ENCODE peak calls at places on chromosomes 5 and 9, in nine cellular contexts. J, S, C, G, E, Y, Z, X and U are unnamed samples.

GRCh38 chr9:94867281-94867841 is 140.9 kb downstream of the AOPEP start:
- ATAC-seq in J (peak), S (peak), C (peak), G (no peak), E (no peak), Y (no peak), Z (peak), X (peak), U (peak)

GRCh38 chr5:132103969-132104391 is 30.4 kb downstream of the CSF2 start:
- ATAC-seq in J (no peak), S (peak), C (no peak), G (peak), E (peak), Y (peak), Z (no peak), X (peak), U (no peak)

GRCh38 chr5:74954919-74955318 is 88.7 kb upstream of the FAM169A start:
- ATAC-seq in J (no peak), S (no peak), C (peak), G (no peak), E (no peak), Y (no peak), Z (peak), X (no peak), U (no peak)

GRCh38 chr5:158796812-158797497 is 302.8 kb downstream of the EBF1 start:
- ATAC-seq in J (no peak), S (peak), C (no peak), G (no peak), E (no peak), Y (no peak), Z (no peak), X (no peak), U (peak)

GRCh38 chr9:90393355-90394152 is 249.1 kb downstream of the DIRAS2 start:
- ATAC-seq in J (no peak), S (peak), C (peak), G (no peak), E (no peak), Y (no peak), Z (peak), X (no peak), U (no peak)

GRCh38 chr9:92962846-92963245 is 15.5 kb downstream of the FGD3 start:
- ATAC-seq in J (no peak), S (no peak), C (no peak), G (no peak), E (no peak), Y (no peak), Z (no peak), X (no peak), U (no peak)

GRCh38 chr5:73451218-73452130 is 2.9 kb upstream of the FOXD1 start:
- ATAC-seq in J (peak), S (peak), C (peak), G (no peak), E (peak), Y (peak), Z (peak), X (peak), U (peak)

GRCh38 chr5:156479864-156480263 is 152.9 kb downstream of the SGCD start:
- ATAC-seq in J (no peak), S (no peak), C (no peak), G (peak), E (peak), Y (peak), Z (no peak), X (no peak), U (peak)

GRCh38 chr5:54753034-54753433 is 232.4 kb downstream of the ESM1 start:
- ATAC-seq in J (peak), S (no peak), C (no peak), G (peak), E (peak), Y (peak), Z (no peak), X (no peak), U (no peak)

GRCh38 chr5:87099246-87099914 is 168.3 kb upstream of the RASA1 start:
- ATAC-seq in J (no peak), S (no peak), C (no peak), G (no peak), E (no peak), Y (no peak), Z (no peak), X (no peak), U (no peak)

GRCh38 chr5:126877011-126877410 is 100.1 kb downstream of the LMNB1 start:
- ATAC-seq in J (no peak), S (no peak), C (no peak), G (no peak), E (no peak), Y (no peak), Z (no peak), X (no peak), U (no peak)

GRCh38 chr5:138663009-138663408 is 87.8 kb upstream of the HSPA9 start:
- ATAC-seq in J (no peak), S (no peak), C (no peak), G (peak), E (peak), Y (peak), Z (no peak), X (no peak), U (no peak)

GRCh38 chr9:111955048-111955447 is 58.4 kb downstream of the UGCG start:
- ATAC-seq in J (no peak), S (no peak), C (peak), G (no peak), E (no peak), Y (no peak), Z (no peak), X (no peak), U (no peak)

GRCh38 chr5:172835246-172836030 is 1.4 kb downstream of the ERGIC1 start:
- ATAC-seq in J (no peak), S (no peak), C (no peak), G (no peak), E (no peak), Y (no peak), Z (no peak), X (no peak), U (no peak)

GRCh38 chr9:93072383-93072795 is 13.9 kb downstream of the SUSD3 start:
- ATAC-seq in J (no peak), S (peak), C (peak), G (peak), E (no peak), Y (no peak), Z (no peak), X (no peak), U (peak)

GRCh38 chr9:90936380-90936779 is 134.8 kb downstream of the SYK start:
- ATAC-seq in J (no peak), S (no peak), C (no peak), G (no peak), E (no peak), Y (no peak), Z (no peak), X (no peak), U (no peak)

GRCh38 chr5:141780240-141780951 is 97.8 kb downstream of the PCDH1 start:
- ATAC-seq in J (no peak), S (no peak), C (no peak), G (no peak), E (no peak), Y (no peak), Z (no peak), X (no peak), U (no peak)

GRCh38 chr5:119745976-119746375 is 116.6 kb downstream of the FAM170A start:
- ATAC-seq in J (no peak), S (no peak), C (no peak), G (no peak), E (no peak), Y (no peak), Z (no peak), X (no peak), U (no peak)

GRCh38 chr9:127305450-127306226 is 41.1 kb downstream of the GARNL3 start:
- ATAC-seq in J (no peak), S (no peak), C (no peak), G (no peak), E (no peak), Y (no peak), Z (no peak), X (peak), U (no peak)

GRCh38 chr9:107944387-107944786 is 454.8 kb upstream of the KLF4 start:
- ATAC-seq in J (no peak), S (no peak), C (no peak), G (no peak), E (no peak), Y (no peak), Z (no peak), X (no peak), U (no peak)

GRCh38 chr5:128965638-128966302 is 482 bp downstream of the SLC27A6 start:
- ATAC-seq in J (peak), S (peak), C (no peak), G (no peak), E (no peak), Y (no peak), Z (no peak), X (peak), U (peak)

GRCh38 chr9:71302776-71303175 is 181.4 kb upstream of the TRPM3 start:
- ATAC-seq in J (no peak), S (no peak), C (no peak), G (no peak), E (no peak), Y (no peak), Z (no peak), X (no peak), U (no peak)

GRCh38 chr5:20230010-20230409 is 242.0 kb upstream of the CDH18 start:
- ATAC-seq in J (no peak), S (no peak), C (no peak), G (no peak), E (no peak), Y (no peak), Z (no peak), X (no peak), U (no peak)

GRCh38 chr9:19510907-19511306 is 102.1 kb downstream of the ACER2 start:
- ATAC-seq in J (no peak), S (no peak), C (no peak), G (no peak), E (no peak), Y (no peak), Z (no peak), X (no peak), U (no peak)

GRCh38 chr5:169071-169727 is 22.1 kb upstream of the LRRC14B start:
- ATAC-seq in J (peak), S (peak), C (no peak), G (no peak), E (no peak), Y (no peak), Z (peak), X (no peak), U (peak)

GRCh38 chr5:150009671-150010387 is 9.3 kb downstream of the HMGXB3 start:
- ATAC-seq in J (peak), S (no peak), C (no peak), G (no peak), E (no peak), Y (no peak), Z (no peak), X (no peak), U (no peak)

GRCh38 chr9:26637101-26637500 is 255.5 kb downstream of the CAAP1 start:
- ATAC-seq in J (no peak), S (no peak), C (no peak), G (no peak), E (no peak), Y (no peak), Z (no peak), X (no peak), U (no peak)

GRCh38 chr5:139017624-139018023 is 142.5 kb upstream of the LRRTM2 start:
- ATAC-seq in J (no peak), S (no peak), C (no peak), G (no peak), E (no peak), Y (no peak), Z (no peak), X (no peak), U (no peak)

GRCh38 chr9:137459601-137460362 is 648 bp upstream of the NSMF start:
- ATAC-seq in J (peak), S (no peak), C (peak), G (no peak), E (no peak), Y (no peak), Z (no peak), X (no peak), U (no peak)

GRCh38 chr5:14956423-14957046 is 85.0 kb upstream of the ANKH start:
- ATAC-seq in J (no peak), S (no peak), C (no peak), G (no peak), E (no peak), Y (no peak), Z (no peak), X (no peak), U (no peak)